ENCODE peak calls at places on chromosomes 4 and X, in seven cellular contexts. A, M, I, G, E, P and D are unnamed samples.

GRCh38 chrX:41923925-41924693 is 755 bp upstream of the CASK start:
- DNase-seq in M (peak), A (peak), I (no peak), G (no peak), E (peak), P (peak), D (peak)

GRCh38 chr4:88195666-88196365 is 37.4 kb upstream of the ABCG2 start:
- DNase-seq in A (no peak), E (no peak), M (no peak), I (no peak), G (no peak), P (no peak), D (no peak)

GRCh38 chr4:7419961-7420660 is 14.6 kb downstream of the PSAPL1 start:
- DNase-seq in E (no peak), I (no peak), A (no peak), P (no peak), G (no peak), M (peak), D (no peak)

GRCh38 chr4:8114456-8115202 is 44.0 kb downstream of the ABLIM2 start:
- DNase-seq in E (no peak), G (no peak), P (no peak), A (no peak), M (no peak), I (no peak), D (no peak)

GRCh38 chrX:69179380-69179911 is 14.2 kb upstream of the PJA1 start:
- DNase-seq in P (peak), I (no peak), E (peak), G (no peak), M (peak), A (no peak), D (no peak)

GRCh38 chr4:26779674-26780073 is 81.0 kb upstream of the STIM2 start:
- DNase-seq in M (no peak), E (peak), G (peak), I (no peak), A (no peak), P (no peak), D (no peak)

GRCh38 chr4:166972071-166972470 is 262.2 kb downstream of the SPOCK3 start:
- DNase-seq in G (no peak), M (peak), I (no peak), A (no peak), E (no peak), P (no peak), D (no peak)

GRCh38 chrX:104136241-104137019 is 20.4 kb downstream of the SLC25A53 start:
- DNase-seq in I (peak), G (peak), E (peak), A (peak), P (peak), M (peak), D (peak)

GRCh38 chrX:106949366-106949765 is 29.2 kb downstream of the CLDN2 start:
- DNase-seq in E (no peak), G (no peak), M (no peak), A (no peak), I (no peak), P (no peak), D (no peak)

GRCh38 chr4:132691668-132692067 is 457.4 kb upstream of the PCDH10 start:
- DNase-seq in E (no peak), P (no peak), M (no peak), A (no peak), G (no peak), I (no peak), D (no peak)

GRCh38 chr4:126977306-126977705 is 655.5 kb upstream of the INTU start:
- DNase-seq in M (no peak), I (no peak), G (no peak), E (no peak), P (no peak), A (no peak), D (no peak)

GRCh38 chr4:48815483-48815882 is 15.4 kb upstream of the OCIAD1 start:
- DNase-seq in M (no peak), G (no peak), E (no peak), I (no peak), A (no peak), P (no peak), D (no peak)

GRCh38 chr4:110510955-110511544 is 35.1 kb downstream of the ENPEP start:
- DNase-seq in G (peak), M (peak), E (peak), P (no peak), A (no peak), I (peak), D (peak)

GRCh38 chr4:156983366-156983765 is 11.8 kb upstream of the PDGFC start:
- DNase-seq in A (no peak), G (no peak), I (peak), P (no peak), M (no peak), E (no peak), D (no peak)

GRCh38 chrX:39445336-39445735 is 644.1 kb downstream of the MID1IP1 start:
- DNase-seq in A (no peak), I (no peak), M (no peak), G (no peak), E (no peak), P (peak), D (no peak)

GRCh38 chr4:8940792-8941491 is 69.3 kb upstream of the HMX1 start:
- DNase-seq in G (no peak), M (no peak), I (no peak), P (no peak), A (no peak), E (no peak), D (no peak)

GRCh38 chrX:107683124-107683895 is 55.0 kb downstream of the PRPS1 start:
- DNase-seq in E (no peak), I (no peak), P (no peak), A (peak), M (no peak), G (peak), D (no peak)

GRCh38 chr4:26238782-26239647 is 81.8 kb upstream of the RBPJ start:
- DNase-seq in I (no peak), M (peak), P (peak), A (peak), G (no peak), E (peak), D (no peak)

GRCh38 chr4:182143086-182143821 is 99.9 kb upstream of the TENM3 start:
- DNase-seq in P (no peak), E (peak), A (no peak), M (no peak), G (no peak), I (no peak), D (no peak)

GRCh38 chr4:76690091-76690905 is 207.6 kb downstream of the SOWAHB start:
- DNase-seq in P (no peak), E (peak), I (no peak), M (no peak), A (no peak), G (no peak), D (no peak)

GRCh38 chr4:110498420-110498819 is 22.5 kb downstream of the ENPEP start:
- DNase-seq in G (no peak), E (no peak), M (no peak), P (no peak), I (no peak), A (no peak), D (no peak)

GRCh38 chr4:32196950-32197688 is 1477.0 kb downstream of the PCDH7 start:
- DNase-seq in A (no peak), M (no peak), I (no peak), G (no peak), E (no peak), P (no peak), D (no peak)

GRCh38 chr4:150181536-150181935 is 103.3 kb downstream of the DCLK2 start:
- DNase-seq in A (no peak), M (peak), I (no peak), P (peak), G (peak), E (peak), D (no peak)

GRCh38 chr4:117093581-117093980 is 8.2 kb upstream of the TRAM1L1 start:
- DNase-seq in M (no peak), I (no peak), P (no peak), E (peak), A (no peak), G (no peak), D (no peak)

GRCh38 chr4:74230902-74231499 is 73.1 kb downstream of the MTHFD2L start:
- DNase-seq in G (peak), M (no peak), P (no peak), I (peak), E (peak), A (no peak), D (peak)

GRCh38 chrX:46683023-46683422 is 75.9 kb downstream of the SLC9A7 start:
- DNase-seq in I (no peak), M (no peak), E (peak), P (no peak), G (no peak), A (no peak), D (no peak)

GRCh38 chrX:134246282-134246681 is 9.3 kb downstream of the CCDC160 start:
- DNase-seq in I (no peak), M (peak), A (no peak), E (peak), P (peak), G (no peak), D (no peak)

GRCh38 chr4:101367201-101367600 is 19.9 kb upstream of the PPP3CA start:
- DNase-seq in E (peak), P (no peak), G (no peak), I (no peak), A (no peak), M (no peak), D (peak)

GRCh38 chr4:57588557-57588956 is 478.4 kb upstream of the IGFBP7 start:
- DNase-seq in M (no peak), I (no peak), G (no peak), E (no peak), P (no peak), A (no peak), D (no peak)

GRCh38 chr4:1523907-1524636 is 117.8 kb upstream of the NKX1-1 start:
- DNase-seq in G (no peak), E (no peak), A (no peak), M (no peak), I (no peak), P (peak), D (no peak)

GRCh38 chr4:77232653-77233052 is 75.6 kb downstream of the CCNG2 start:
- DNase-seq in E (no peak), G (no peak), M (no peak), A (no peak), I (no peak), P (no peak), D (no peak)

GRCh38 chr4:41041541-41041940 is 172.8 kb downstream of the APBB2 start:
- DNase-seq in E (no peak), A (no peak), I (no peak), G (no peak), P (no peak), M (no peak), D (no peak)

GRCh38 chrX:143455045-143455444 is 62.2 kb downstream of the SPANXN3 start:
- DNase-seq in A (no peak), P (no peak), I (no peak), M (no peak), E (no peak), G (no peak), D (no peak)

GRCh38 chr4:116217781-116218180 is 867.6 kb downstream of the TRAM1L1 start:
- DNase-seq in I (no peak), A (no peak), M (no peak), E (no peak), G (no peak), P (no peak), D (no peak)

GRCh38 chr4:169627307-169627706 is 6.9 kb downstream of the CLCN3 start:
- DNase-seq in E (no peak), G (no peak), P (no peak), I (no peak), A (no peak), M (no peak), D (no peak)

GRCh38 chr4:155687380-155687982 is 20.8 kb downstream of the GUCY1A1 start:
- DNase-seq in P (no peak), M (no peak), E (no peak), I (no peak), G (no peak), A (no peak), D (no peak)

GRCh38 chr4:121072080-121072835 is at the start of gene NDNF:
- DNase-seq in P (peak), G (no peak), E (peak), M (peak), I (no peak), A (peak), D (no peak)

GRCh38 chrX:150844016-150844415 is 54.5 kb downstream of the CD99L2 start:
- DNase-seq in G (no peak), I (no peak), A (no peak), E (no peak), M (no peak), P (no peak), D (no peak)

GRCh38 chr4:80841587-80842281 is 188.8 kb upstream of the BMP3 start:
- DNase-seq in M (no peak), I (no peak), A (no peak), E (no peak), P (no peak), G (no peak), D (no peak)